ENCODE peak calls at places on chromosomes 3 and 15, in ten cellular contexts. G is thyroid gland; H is CD8-positive, alpha-beta memory T cell; E is stomach; S is HAP-1; P is K562; I is tibial artery; T is iPS DF 6.9; N is GM23248; Y is thoracic aorta. R is an unnamed sample. For H3K27me3, the result is how much of the 10 kb centered on the place peaks cover.

GRCh38 chr3:158167737-158168469 is 58.0 kb downstream of the RSRC1 start:
- DNase-seq in I (no peak), P (peak), H (no peak), G (no peak), Y (no peak), E (no peak), S (no peak), N (peak), T (no peak), R (no peak)

GRCh38 chr3:192812736-192813383 is 85.5 kb upstream of the FGF12 start:
- DNase-seq in P (no peak), N (peak), I (no peak), H (no peak), T (no peak), G (peak), Y (no peak), S (peak), E (no peak), R (no peak)

GRCh38 chr3:66489577-66489976 is 11.2 kb downstream of the LRIG1 start:
- DNase-seq in S (no peak), N (no peak), G (no peak), P (no peak), Y (no peak), T (no peak), E (no peak), H (no peak), I (no peak), R (no peak)

GRCh38 chr3:180679178-180680096 is at the start of gene CCDC39:
- DNase-seq in Y (no peak), P (peak), T (peak), N (peak), E (peak), S (peak), I (peak), H (peak), G (peak), R (peak)

GRCh38 chr3:178455264-178455663 is 81.0 kb upstream of the KCNMB2 start:
- DNase-seq in I (no peak), N (no peak), H (no peak), G (no peak), S (no peak), Y (no peak), E (no peak), P (no peak), T (no peak), R (no peak)

GRCh38 chr3:170705136-170705535 is 119.3 kb upstream of the SLC7A14 start:
- DNase-seq in T (no peak), I (no peak), E (no peak), Y (no peak), S (no peak), P (no peak), G (no peak), N (no peak), H (no peak), R (no peak)

GRCh38 chr3:94173667-94174434 is 111.0 kb downstream of the NSUN3 start:
- DNase-seq in H (no peak), P (no peak), Y (no peak), S (no peak), I (no peak), N (peak), T (no peak), G (no peak), E (no peak), R (no peak)

GRCh38 chr15:85730001-85730820 is 64.5 kb downstream of the KLHL25 start:
- DNase-seq in P (peak), G (no peak), T (peak), E (no peak), Y (no peak), S (peak), N (peak), I (no peak), H (no peak), R (peak)

GRCh38 chr3:185400340-185400667 is 37.4 kb downstream of the MAP3K13 start:
- DNase-seq in S (no peak), G (no peak), H (no peak), T (no peak), E (no peak), Y (no peak), P (no peak), I (no peak), N (peak), R (no peak)

GRCh38 chr3:186788482-186789370 is 5.3 kb downstream of the EIF4A2 start:
- DNase-seq in T (no peak), E (no peak), P (no peak), H (no peak), S (no peak), Y (no peak), G (no peak), I (no peak), N (peak), R (peak)

GRCh38 chr15:64773606-64774555 is 1.5 kb downstream of the RBPMS2 start:
- DNase-seq in N (no peak), G (no peak), P (no peak), E (no peak), Y (no peak), T (no peak), I (no peak), S (peak), H (no peak), R (no peak)

DNA sequence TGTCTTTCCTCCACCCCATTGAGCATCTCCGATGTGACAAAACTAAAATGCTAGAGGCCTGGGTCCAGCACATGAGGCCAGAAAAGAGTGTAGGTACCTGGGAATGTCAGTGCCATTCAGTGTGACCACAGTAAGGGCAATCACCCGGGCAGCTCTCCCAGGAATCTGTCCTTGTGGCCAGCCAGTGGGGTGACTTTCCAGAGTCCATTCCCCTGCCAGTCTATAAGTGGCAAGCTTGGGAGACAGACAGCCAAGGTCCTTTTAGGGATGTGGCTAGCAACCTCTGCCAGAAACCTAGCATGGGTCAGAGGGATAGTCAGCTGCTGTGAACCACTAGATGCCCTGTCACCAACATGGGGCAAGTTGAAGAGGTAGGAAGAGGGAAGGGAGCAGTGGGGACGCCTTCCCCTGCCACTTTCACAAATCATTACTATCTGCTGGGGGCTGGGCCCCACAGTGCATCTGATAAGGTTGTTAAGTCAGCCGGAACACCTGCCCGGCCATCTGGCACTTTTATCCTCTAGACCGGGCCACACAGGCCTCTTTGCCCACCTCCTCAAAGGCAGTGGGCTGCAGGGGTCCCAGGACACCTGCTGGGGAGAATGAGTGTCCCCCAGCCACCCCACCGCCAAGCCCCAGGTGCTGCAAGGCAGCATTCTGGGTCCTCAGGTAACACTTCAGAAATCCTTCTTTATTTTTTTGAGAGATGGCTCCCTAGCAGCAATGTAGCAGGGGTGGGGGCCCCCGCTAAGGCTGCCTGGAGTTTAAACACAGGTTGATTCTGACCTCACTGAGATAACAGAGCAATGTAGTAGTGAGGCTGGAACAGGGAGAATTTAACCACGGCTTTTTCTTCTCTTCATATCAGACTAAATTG is 24.9 kb upstream of the DET1 start:
- DNase-seq in S (no peak), P (no peak), E (no peak), Y (no peak), N (no peak), H (no peak), I (no peak), T (no peak), G (peak), R (no peak)
- H3K27me3 ChIP-seq in S (under half), P (under half), E (under half), Y (under half), N (under half), H (under half), I (under half), T (under half), G (under half), R (under half)

DNA sequence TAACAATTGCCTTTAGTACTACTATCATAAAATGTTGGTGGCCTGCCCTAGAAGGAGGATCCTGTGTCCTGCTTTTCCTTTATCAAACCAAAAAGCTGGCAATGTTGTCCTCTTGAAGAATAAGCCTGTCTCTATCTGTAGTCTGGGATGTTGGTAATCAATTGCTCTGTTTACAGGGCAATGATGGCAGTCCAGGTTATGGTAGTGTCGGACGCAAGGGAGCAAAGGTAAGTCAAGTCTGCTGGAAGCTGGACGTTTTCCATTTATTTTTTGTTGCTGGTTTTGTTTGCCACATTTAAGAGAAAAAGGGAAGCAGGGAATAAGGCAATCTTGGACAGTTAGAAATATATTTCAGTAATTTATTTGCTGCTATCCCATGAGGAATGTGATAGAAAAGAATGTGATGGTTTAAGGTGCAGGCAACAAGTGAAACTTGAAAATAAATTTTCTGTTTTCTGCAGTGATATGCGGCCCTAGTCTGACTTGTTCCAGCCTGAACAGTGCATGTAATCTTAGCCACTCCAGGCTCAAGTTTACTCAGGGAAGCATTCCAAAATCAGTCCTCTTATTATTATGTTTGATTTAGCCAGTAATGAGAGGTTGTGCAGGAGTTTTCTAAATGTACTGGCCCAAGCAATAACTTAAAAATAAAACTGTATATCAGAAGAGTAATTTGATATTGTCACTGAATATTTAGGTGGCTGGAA is 110.3 kb downstream of the COL6A6 start:
- DNase-seq in T (no peak), P (no peak), S (no peak), N (no peak), H (no peak), Y (no peak), G (peak), I (no peak), E (no peak), R (no peak)
- H3K27me3 ChIP-seq in T (under half), P (under half), S (under half), N (under half), H (under half), Y (under half), G (under half), I (under half), E (under half), R (under half)

DNA sequence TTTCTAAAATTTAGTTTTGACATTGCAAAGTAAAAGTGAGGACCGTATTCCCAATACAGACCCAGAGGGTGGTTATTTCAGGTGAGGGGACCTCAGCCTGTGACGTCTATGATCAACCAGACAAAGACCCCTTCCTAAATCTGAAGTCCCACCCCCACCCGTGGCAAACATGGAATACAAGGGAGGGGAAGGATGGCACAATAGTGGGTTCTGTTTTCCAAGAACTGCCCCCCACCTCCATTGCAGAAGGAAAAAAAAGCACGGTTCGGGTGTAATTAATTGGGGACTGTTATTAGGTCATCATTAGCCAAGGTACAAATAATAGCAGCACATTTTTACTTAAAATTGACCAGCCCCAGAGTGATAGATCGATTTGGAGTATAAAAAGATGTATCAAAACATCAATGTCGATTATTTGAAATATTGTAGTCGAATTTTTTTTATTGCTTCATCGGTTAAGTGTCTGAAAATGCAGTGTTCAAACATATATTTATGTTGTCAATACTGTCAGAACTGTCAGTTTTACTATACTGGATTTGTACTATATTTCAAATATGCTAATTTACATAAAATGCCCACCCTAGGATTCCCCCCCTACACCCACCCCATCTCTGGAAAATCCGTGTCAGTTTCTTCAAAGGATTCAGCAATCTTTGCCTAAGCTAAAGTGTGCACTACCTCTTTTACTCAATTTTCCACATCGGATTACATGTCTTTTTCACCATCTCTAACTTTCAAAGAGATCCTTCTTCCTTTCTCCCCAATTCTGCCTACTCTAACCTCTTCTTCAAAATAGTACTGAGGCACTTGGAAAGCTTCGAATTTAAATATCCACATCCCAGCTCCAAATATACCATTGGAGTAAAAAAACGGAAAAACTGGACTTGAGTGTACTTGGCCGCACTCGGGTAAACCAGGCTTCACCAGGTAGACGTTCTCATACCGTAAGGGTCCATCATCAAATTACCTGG is 7.7 kb upstream of the MEIS2 start:
- DNase-seq in I (no peak), S (no peak), P (no peak), G (no peak), T (no peak), N (no peak), Y (no peak), E (no peak), H (no peak), R (no peak)
- H3K27me3 ChIP-seq in I (under half), S (under half), P (under half), G (under half), T (under half), N (under half), Y (under half), E (under half), H (half or more), R (half or more)

GRCh38 chr15:74258456-74259323 is 22.6 kb downstream of the CCDC33 start:
- DNase-seq in E (no peak), Y (no peak), H (no peak), P (no peak), G (no peak), I (no peak), T (no peak), N (no peak), S (no peak), R (no peak)
- H3K27me3 ChIP-seq in E (under half), Y (under half), H (under half), P (under half), G (under half), I (under half), T (under half), N (under half), S (half or more), R (under half)

DNA sequence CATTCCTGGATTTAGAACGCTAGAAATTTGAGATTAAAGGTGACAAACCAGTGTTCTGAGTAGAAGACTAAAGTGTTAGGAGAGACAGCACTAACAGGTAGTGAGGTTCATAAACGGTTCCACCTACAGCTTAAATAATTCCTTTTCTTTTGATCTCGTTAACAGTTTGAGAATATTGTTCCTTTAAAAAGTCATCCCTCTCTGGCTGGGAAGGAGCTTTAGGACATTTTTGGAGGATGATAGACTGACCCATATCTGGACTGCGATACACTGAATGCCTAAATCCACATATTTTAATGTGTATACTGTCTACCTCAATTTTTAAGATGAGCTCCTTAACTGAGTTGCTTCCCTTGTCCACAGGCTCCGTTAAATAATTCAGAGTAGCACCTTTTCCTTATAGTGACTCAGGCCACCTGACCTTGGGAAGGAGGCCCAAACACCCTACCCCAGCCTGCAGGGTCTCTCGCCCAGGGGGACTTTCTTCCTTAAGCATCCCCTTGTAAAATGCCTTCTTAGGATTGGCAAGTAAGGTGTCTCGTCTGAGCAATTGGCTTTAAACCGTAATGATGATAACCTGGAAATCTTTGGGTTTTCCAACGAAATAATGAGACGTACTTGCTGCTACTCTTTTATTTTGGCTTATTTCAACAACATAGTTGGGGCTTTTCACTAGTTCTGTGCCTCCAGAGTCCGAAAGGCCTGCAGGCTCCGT is 3.3 kb downstream of the TRIM71 start:
- DNase-seq in N (no peak), Y (no peak), G (no peak), H (no peak), I (no peak), P (no peak), E (no peak), S (no peak), T (no peak), R (no peak)
- H3K27me3 ChIP-seq in N (half or more), Y (under half), G (under half), H (under half), I (under half), P (half or more), E (under half), S (under half), T (under half), R (under half)

GRCh38 chr3:8254489-8254888 is 247.1 kb upstream of the LMCD1 start:
- DNase-seq in G (no peak), N (no peak), P (no peak), S (no peak), Y (no peak), E (no peak), H (no peak), T (no peak), I (no peak), R (no peak)
- H3K27me3 ChIP-seq in G (under half), N (under half), P (under half), S (under half), Y (under half), E (under half), H (under half), T (under half), I (under half), R (under half)

GRCh38 chr15:80518522-80518921 is 114.3 kb downstream of the ARNT2 start:
- DNase-seq in I (no peak), S (no peak), N (no peak), Y (no peak), T (no peak), H (no peak), E (no peak), G (no peak), P (no peak), R (no peak)
- H3K27me3 ChIP-seq in I (under half), S (under half), N (under half), Y (under half), T (under half), H (under half), E (under half), G (under half), P (under half), R (under half)

DNA sequence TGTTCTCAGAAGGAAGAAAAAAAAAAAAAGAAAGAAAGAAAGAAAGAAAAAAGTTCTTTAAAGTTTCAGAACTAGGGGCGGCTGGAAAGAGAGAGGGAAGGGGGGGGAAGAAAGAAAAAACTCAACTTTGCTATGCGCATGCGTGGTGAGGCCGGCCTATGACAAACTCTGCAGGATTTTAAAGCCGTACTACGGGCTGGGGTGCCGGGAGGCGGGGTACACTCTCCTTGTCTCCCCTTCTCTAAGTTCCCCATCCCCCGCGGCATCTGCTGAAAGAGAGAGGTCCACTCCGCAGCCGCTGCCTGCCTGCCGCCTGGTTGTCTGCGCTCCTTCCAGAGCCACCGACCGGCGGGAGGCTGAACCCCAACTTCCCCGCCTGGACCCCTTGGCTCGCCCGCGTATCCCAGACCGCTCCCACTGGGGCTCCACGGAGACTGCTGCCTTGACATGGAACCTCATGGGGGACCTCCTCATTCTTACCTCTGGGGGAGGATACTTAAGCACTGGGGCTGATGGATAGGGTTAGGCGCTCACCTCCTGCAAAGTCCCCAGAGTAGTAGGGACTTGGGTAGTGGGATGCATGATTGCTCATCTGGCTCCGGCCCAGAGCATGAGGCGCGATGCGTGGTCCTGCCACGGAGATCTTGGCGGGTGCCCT is 1.4 kb upstream of the WNT5A start:
- DNase-seq in H (no peak), I (no peak), E (peak), T (no peak), P (peak), S (peak), G (peak), N (peak), Y (no peak), R (no peak)
- H3K27me3 ChIP-seq in H (under half), I (under half), E (under half), T (under half), P (under half), S (under half), G (under half), N (under half), Y (under half), R (under half)

GRCh38 chr3:193980326-193980725 is 155.6 kb upstream of the HES1 start:
- DNase-seq in I (no peak), Y (no peak), N (no peak), H (no peak), S (no peak), E (no peak), P (no peak), T (no peak), G (no peak), R (no peak)

GRCh38 chr3:193980905-193981304 is 155.0 kb upstream of the HES1 start:
- DNase-seq in N (no peak), Y (no peak), P (no peak), T (no peak), H (no peak), E (no peak), S (no peak), I (no peak), G (no peak), R (no peak)

GRCh38 chr3:193983846-193984245 is 152.1 kb upstream of the HES1 start:
- DNase-seq in P (no peak), T (no peak), H (no peak), N (no peak), I (no peak), Y (no peak), G (no peak), E (no peak), S (no peak), R (no peak)

GRCh38 chr3:193981534-193981933 is 154.4 kb upstream of the HES1 start:
- DNase-seq in H (no peak), E (no peak), G (no peak), P (no peak), T (no peak), I (no peak), N (no peak), S (no peak), Y (no peak), R (no peak)

DNA sequence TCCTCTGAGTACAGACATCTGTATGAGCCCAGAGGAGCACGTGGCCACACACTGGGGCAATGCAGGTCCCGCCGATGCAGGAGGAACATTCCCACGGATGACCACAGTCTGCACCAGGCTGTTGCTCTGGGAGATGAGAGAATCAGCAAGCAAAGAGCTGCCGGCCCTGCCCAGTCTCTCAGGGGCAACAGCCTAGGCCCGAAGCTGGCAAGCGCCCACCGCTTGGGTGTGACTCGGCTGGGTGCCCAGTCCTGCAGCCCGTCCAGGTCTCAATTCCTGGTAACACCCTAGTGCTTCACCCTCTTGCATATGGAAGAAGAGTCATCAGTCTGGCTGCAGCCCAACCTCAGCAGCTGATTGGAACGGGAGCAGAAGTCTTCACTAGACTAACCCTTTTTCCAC is 153.7 kb upstream of the HES1 start:
- DNase-seq in P (no peak), Y (no peak), G (peak), H (no peak), N (peak), I (peak), T (no peak), S (no peak), E (peak), R (no peak)
- H3K27me3 ChIP-seq in P (under half), Y (under half), G (under half), H (under half), N (half or more), I (under half), T (under half), S (under half), E (under half), R (under half)